ENCODE peak calls at places on chromosomes 1 and 21, in ten cellular contexts. T, M, U, G, C, I, W, Z, S and D are unnamed samples.

GRCh38 chr1:18469514-18469913 is 11.2 kb upstream of the KLHDC7A start:
- DNase-seq in T (no peak), M (no peak), U (no peak), G (no peak), C (no peak), I (no peak), W (no peak), Z (no peak), S (no peak), D (no peak)

GRCh38 chr1:97461782-97462181 is 459.1 kb downstream of the DPYD start:
- DNase-seq in T (no peak), M (no peak), U (no peak), G (no peak), C (no peak), I (no peak), W (no peak), Z (no peak), S (no peak), D (no peak)

GRCh38 chr1:235881930-235882700 is 15.4 kb upstream of the LYST start:
- DNase-seq in T (no peak), M (no peak), U (no peak), G (no peak), C (no peak), I (no peak), W (no peak), Z (no peak), S (no peak), D (no peak)

GRCh38 chr1:228149341-228150020 is at the start of gene GJC2:
- DNase-seq in T (no peak), M (no peak), U (no peak), G (peak), C (no peak), I (peak), W (peak), Z (peak), S (no peak), D (no peak)

GRCh38 chr1:47644216-47644581 is 206.4 kb downstream of the FOXD2 start:
- DNase-seq in T (no peak), M (no peak), U (no peak), G (no peak), C (peak), I (peak), W (no peak), Z (peak), S (no peak), D (no peak)

GRCh38 chr21:17900281-17900989 is 81.3 kb upstream of the C21orf91 start:
- DNase-seq in T (no peak), M (no peak), U (no peak), G (no peak), C (no peak), I (no peak), W (no peak), Z (peak), S (no peak), D (no peak)

GRCh38 chr1:76278711-76279386 is 204.3 kb downstream of the ST6GALNAC3 start:
- DNase-seq in T (no peak), M (no peak), U (no peak), G (no peak), C (no peak), I (no peak), W (no peak), Z (no peak), S (no peak), D (no peak)

GRCh38 chr1:115492880-115493279 is 148.9 kb upstream of the VANGL1 start:
- DNase-seq in T (no peak), M (no peak), U (no peak), G (no peak), C (peak), I (no peak), W (no peak), Z (no peak), S (no peak), D (no peak)

GRCh38 chr1:150259758-150260669 is 2.4 kb downstream of the CA14 start:
- DNase-seq in T (no peak), M (no peak), U (peak), G (peak), C (no peak), I (no peak), W (no peak), Z (peak), S (no peak), D (no peak)

GRCh38 chr1:77759090-77760028 is at the start of gene USP33:
- DNase-seq in T (no peak), M (peak), U (peak), G (peak), C (peak), I (peak), W (peak), Z (peak), S (peak), D (no peak)

GRCh38 chr21:35020902-35021301 is 28.2 kb downstream of the RUNX1 start:
- DNase-seq in T (no peak), M (no peak), U (no peak), G (no peak), C (peak), I (no peak), W (no peak), Z (no peak), S (no peak), D (no peak)

GRCh38 chr1:156281281-156282142 is 1.1 kb downstream of the SMG5 start:
- DNase-seq in T (no peak), M (no peak), U (peak), G (no peak), C (peak), I (peak), W (peak), Z (peak), S (no peak), D (no peak)

GRCh38 chr1:218705911-218706893 is 361.1 kb downstream of the TGFB2 start:
- DNase-seq in T (peak), M (peak), U (no peak), G (no peak), C (peak), I (peak), W (no peak), Z (no peak), S (no peak), D (peak)

GRCh38 chr21:31459457-31459856 is 115.4 kb upstream of the TIAM1 start:
- DNase-seq in T (no peak), M (no peak), U (no peak), G (no peak), C (no peak), I (no peak), W (no peak), Z (peak), S (no peak), D (no peak)

GRCh38 chr1:229028509-229028908 is 242.4 kb upstream of the RAB4A start:
- DNase-seq in T (no peak), M (no peak), U (no peak), G (no peak), C (no peak), I (no peak), W (no peak), Z (peak), S (no peak), D (no peak)

GRCh38 chr1:33168556-33169289 is 13.1 kb downstream of the TRIM62 start:
- DNase-seq in T (no peak), M (no peak), U (no peak), G (no peak), C (no peak), I (no peak), W (no peak), Z (no peak), S (no peak), D (no peak)

GRCh38 chr1:185861630-185862029 is 127.4 kb downstream of the HMCN1 start:
- DNase-seq in T (no peak), M (no peak), U (no peak), G (no peak), C (peak), I (no peak), W (no peak), Z (no peak), S (no peak), D (no peak)

GRCh38 chr1:16324456-16324890 is 27.8 kb downstream of the FBXO42 start:
- DNase-seq in T (peak), M (peak), U (peak), G (no peak), C (peak), I (peak), W (no peak), Z (no peak), S (peak), D (peak)

GRCh38 chr21:31531967-31532366 is 127.5 kb upstream of the SOD1 start:
- DNase-seq in T (no peak), M (no peak), U (no peak), G (no peak), C (no peak), I (no peak), W (no peak), Z (no peak), S (no peak), D (no peak)

GRCh38 chr21:26846036-26846931 is 1.1 kb upstream of the ADAMTS1 start:
- DNase-seq in T (no peak), M (no peak), U (peak), G (peak), C (peak), I (peak), W (peak), Z (peak), S (peak), D (no peak)

GRCh38 chr21:34897828-34898227 is 151.3 kb downstream of the RUNX1 start:
- DNase-seq in T (no peak), M (no peak), U (no peak), G (no peak), C (no peak), I (no peak), W (no peak), Z (no peak), S (no peak), D (no peak)

GRCh38 chr1:154497026-154497806 is 4.8 kb upstream of the TDRD10 start:
- DNase-seq in T (no peak), M (no peak), U (peak), G (no peak), C (no peak), I (no peak), W (peak), Z (no peak), S (no peak), D (no peak)

GRCh38 chr1:147504801-147505303 is 36.4 kb upstream of the BCL9 start:
- DNase-seq in T (no peak), M (no peak), U (no peak), G (no peak), C (no peak), I (peak), W (peak), Z (peak), S (peak), D (no peak)

GRCh38 chr1:35577071-35577998 is 4.2 kb downstream of the TFAP2E start:
- DNase-seq in T (no peak), M (no peak), U (no peak), G (peak), C (peak), I (no peak), W (peak), Z (peak), S (no peak), D (no peak)

GRCh38 chr1:246907472-246907871 is 24.3 kb downstream of the AHCTF1 start:
- DNase-seq in T (no peak), M (peak), U (peak), G (no peak), C (peak), I (peak), W (no peak), Z (peak), S (peak), D (peak)

GRCh38 chr1:91557039-91557690 is 56.5 kb downstream of the CDC7 start:
- DNase-seq in T (no peak), M (peak), U (no peak), G (no peak), C (peak), I (peak), W (no peak), Z (no peak), S (no peak), D (no peak)

GRCh38 chr1:90067194-90067593 is 72.3 kb downstream of the ZNF326 start:
- DNase-seq in T (no peak), M (no peak), U (no peak), G (no peak), C (no peak), I (no peak), W (no peak), Z (no peak), S (no peak), D (no peak)

GRCh38 chr21:44337428-44337827 is 1.8 kb downstream of the CFAP410 start:
- DNase-seq in T (no peak), M (no peak), U (no peak), G (no peak), C (no peak), I (peak), W (no peak), Z (no peak), S (no peak), D (no peak)

GRCh38 chr21:44338971-44339910 is at the start of gene CFAP410:
- DNase-seq in T (peak), M (peak), U (peak), G (peak), C (peak), I (peak), W (peak), Z (peak), S (peak), D (peak)

GRCh38 chr21:44335266-44336059 is 3.7 kb downstream of the CFAP410 start:
- DNase-seq in T (no peak), M (no peak), U (no peak), G (no peak), C (no peak), I (no peak), W (no peak), Z (no peak), S (no peak), D (no peak)

GRCh38 chr21:44334637-44335030 is 4.6 kb downstream of the CFAP410 start:
- DNase-seq in T (no peak), M (no peak), U (no peak), G (no peak), C (no peak), I (no peak), W (no peak), Z (no peak), S (no peak), D (no peak)

DNA sequence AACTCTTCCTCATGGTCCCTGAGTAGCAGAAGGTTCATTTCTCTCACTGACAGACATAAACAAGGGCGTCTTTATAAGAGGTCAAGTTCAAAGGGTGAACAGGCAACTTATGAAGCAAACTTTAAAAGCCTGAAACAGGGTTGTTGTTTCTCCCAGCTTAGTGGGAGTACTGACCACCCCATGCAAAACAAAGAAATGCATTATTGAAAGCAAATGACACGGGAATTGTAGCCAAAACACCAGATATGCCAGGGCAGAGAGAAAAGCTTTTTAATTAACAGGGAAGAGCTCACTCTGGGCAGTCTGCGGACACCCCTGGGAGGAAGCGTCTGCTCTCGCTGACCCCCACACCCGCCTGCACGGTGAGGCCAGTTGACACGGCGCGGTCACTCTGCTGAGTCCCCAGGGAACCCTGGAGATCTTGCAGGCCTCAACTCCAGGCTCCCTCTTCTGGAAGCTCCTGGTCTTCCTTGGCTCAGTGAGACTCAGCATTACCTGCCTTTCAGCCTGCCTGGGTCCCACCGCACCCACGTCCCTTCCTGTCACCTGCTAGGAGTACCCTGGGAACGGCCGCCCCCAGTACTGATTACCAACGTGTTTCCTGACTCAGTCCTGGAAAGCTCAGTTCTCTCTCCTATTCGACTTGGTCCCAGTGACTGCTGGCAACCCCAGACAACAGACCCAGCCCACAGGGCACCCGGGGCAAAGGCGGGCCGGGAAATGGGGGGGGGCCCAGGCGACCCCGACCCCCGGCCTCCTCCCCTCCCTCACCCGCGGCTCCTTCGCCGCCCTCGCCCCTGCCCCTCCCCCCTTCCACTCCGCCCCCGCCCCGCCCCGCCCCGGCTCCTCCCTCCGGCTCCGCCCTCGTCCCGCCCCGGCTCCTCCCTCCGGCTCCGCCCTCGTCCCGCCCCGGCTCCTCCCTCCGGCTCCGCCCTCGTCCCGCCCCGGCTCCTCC is 972 bp downstream of the CFAP410 start:
- DNase-seq in T (peak), M (peak), U (peak), G (no peak), C (peak), I (peak), W (peak), Z (peak), S (peak), D (no peak)
- TF ChIP-seq CTCF in T (peak), M (peak), U (no peak), G (peak), C (peak), I (peak), W (peak), Z (peak), S (no peak), D (peak)

DNA sequence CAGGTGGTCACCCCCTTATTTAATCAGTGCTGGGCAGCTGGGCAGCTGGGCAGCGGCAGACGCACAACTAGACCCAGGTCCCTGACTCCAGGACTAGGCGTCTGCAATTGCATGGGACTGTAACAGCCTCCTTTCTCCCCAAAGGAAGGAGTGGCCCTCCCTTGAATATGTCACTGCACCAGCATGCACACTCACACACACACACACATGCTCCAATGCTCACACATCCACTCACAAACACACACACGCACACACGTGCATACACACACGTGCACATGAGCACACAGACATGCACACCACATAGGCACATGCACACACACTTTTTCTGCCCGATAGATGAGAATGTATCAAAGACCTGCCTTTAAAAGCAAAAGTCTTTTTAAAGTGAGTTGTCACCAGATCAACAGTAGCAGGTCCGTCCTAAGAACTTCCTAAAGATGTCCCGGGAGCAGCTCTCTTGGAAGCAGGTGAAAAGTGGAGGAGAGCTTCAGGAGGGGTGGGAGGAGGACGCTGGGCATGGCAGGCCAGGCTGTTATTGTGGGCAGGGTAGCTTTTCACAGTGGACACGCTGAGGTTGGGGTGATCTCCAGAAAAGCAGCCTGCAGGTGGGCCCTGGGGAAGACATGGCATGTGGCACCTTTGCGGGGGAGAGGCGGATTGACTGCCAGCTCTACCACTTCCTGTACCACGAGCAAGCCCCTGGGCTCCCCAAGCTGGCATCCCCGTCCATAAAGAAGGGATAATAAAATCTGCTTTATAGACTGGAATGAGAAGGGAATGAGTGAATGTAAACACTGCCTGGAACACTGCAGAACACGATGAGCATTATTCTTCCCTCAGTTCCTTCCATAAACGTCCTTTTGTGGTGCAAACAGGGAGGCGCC is 1.7 kb downstream of the PDE9A start:
- DNase-seq in T (no peak), M (no peak), U (no peak), G (no peak), C (no peak), I (no peak), W (no peak), Z (no peak), S (peak), D (no peak)
- H3K4me3 ChIP-seq in T (no peak), M (no peak), U (peak), G (peak), C (no peak), I (peak), W (peak), Z (peak), S (peak), D (no peak)

DNA sequence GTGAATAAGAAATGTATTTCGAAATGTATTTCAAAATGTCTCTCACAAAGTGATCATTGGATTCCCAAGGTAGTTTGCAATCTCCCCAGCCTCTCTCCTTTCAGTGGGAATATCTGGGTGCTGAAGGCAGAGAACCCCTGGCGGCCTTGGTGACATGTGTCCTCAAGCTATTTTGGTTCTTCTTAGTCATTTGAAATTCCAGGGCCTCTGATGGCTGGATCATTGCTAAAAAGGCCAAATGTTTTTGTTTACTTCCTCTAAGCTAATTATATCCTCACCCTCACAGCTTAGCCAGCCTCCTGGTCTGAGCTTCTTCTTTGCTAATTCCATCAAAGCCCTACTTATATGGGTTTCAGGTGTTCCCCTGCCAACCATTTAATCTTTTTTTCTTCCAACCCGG is 71.2 kb downstream of the LRRC40 start:
- DNase-seq in T (no peak), M (no peak), U (peak), G (no peak), C (no peak), I (no peak), W (peak), Z (peak), S (no peak), D (no peak)
- TF ChIP-seq CTCF in T (no peak), M (no peak), U (no peak), G (no peak), C (no peak), I (no peak), W (no peak), Z (no peak), S (no peak), D (no peak)

GRCh38 chr1:50251592-50252165 is 143.0 kb downstream of the ELAVL4 start:
- DNase-seq in T (no peak), M (no peak), U (no peak), G (no peak), C (no peak), I (no peak), W (no peak), Z (peak), S (no peak), D (no peak)
- H3K4me3 ChIP-seq in T (no peak), M (no peak), U (no peak), G (no peak), C (no peak), I (no peak), W (no peak), Z (peak), S (no peak), D (no peak)